ENCODE peak calls at places on chromosomes 16 and 17, in six cellular contexts. One of them, this sample, is unnamed.

GRCh38 chr16:72743011-72743761 is 304.7 kb downstream of the ZFHX3 start:
- DNase-seq in fibroblast of lung: no peak
- DNase-seq in GM12878: no peak
- DNase-seq in endothelial cell of umbilical vein: no peak
- DNase-seq in HL-60: no peak
- DNase-seq in A673: no peak
- DNase-seq in this sample: no peak

GRCh38 chr17:52789829-52790228 is 631.3 kb upstream of the CA10 start:
- DNase-seq in GM12878: no peak
- DNase-seq in fibroblast of lung: no peak
- DNase-seq in A673: no peak
- DNase-seq in HL-60: no peak
- DNase-seq in endothelial cell of umbilical vein: peak
- DNase-seq in this sample: no peak

GRCh38 chr16:78331749-78332148 is 232.3 kb downstream of the WWOX start:
- DNase-seq in HL-60: no peak
- DNase-seq in A673: no peak
- DNase-seq in endothelial cell of umbilical vein: peak
- DNase-seq in fibroblast of lung: no peak
- DNase-seq in GM12878: no peak
- DNase-seq in this sample: no peak

GRCh38 chr16:46949216-46949892 is 24.1 kb downstream of the DNAJA2 start:
- DNase-seq in fibroblast of lung: no peak
- DNase-seq in HL-60: no peak
- DNase-seq in GM12878: no peak
- DNase-seq in A673: no peak
- DNase-seq in endothelial cell of umbilical vein: no peak
- DNase-seq in this sample: no peak

GRCh38 chr16:80273635-80274538 is 266.9 kb upstream of the DYNLRB2 start:
- DNase-seq in A673: no peak
- DNase-seq in GM12878: no peak
- DNase-seq in HL-60: no peak
- DNase-seq in endothelial cell of umbilical vein: no peak
- DNase-seq in fibroblast of lung: peak
- DNase-seq in this sample: no peak

GRCh38 chr17:65504141-65504540 is 57.3 kb downstream of the AXIN2 start:
- DNase-seq in endothelial cell of umbilical vein: no peak
- DNase-seq in fibroblast of lung: no peak
- DNase-seq in HL-60: no peak
- DNase-seq in GM12878: no peak
- DNase-seq in A673: no peak
- DNase-seq in this sample: no peak

GRCh38 chr16:24583494-24583893 is 44.1 kb downstream of the RBBP6 start:
- DNase-seq in endothelial cell of umbilical vein: no peak
- DNase-seq in HL-60: no peak
- DNase-seq in A673: no peak
- DNase-seq in fibroblast of lung: no peak
- DNase-seq in GM12878: no peak
- DNase-seq in this sample: no peak

GRCh38 chr16:89787365-89787805 is 29.1 kb downstream of the FANCA start:
- DNase-seq in endothelial cell of umbilical vein: no peak
- DNase-seq in A673: no peak
- DNase-seq in fibroblast of lung: no peak
- DNase-seq in GM12878: no peak
- DNase-seq in HL-60: no peak
- DNase-seq in this sample: no peak

GRCh38 chr16:62283-62682 is 8.7 kb downstream of the SNRNP25 start:
- DNase-seq in GM12878: no peak
- DNase-seq in A673: no peak
- DNase-seq in endothelial cell of umbilical vein: no peak
- DNase-seq in HL-60: no peak
- DNase-seq in fibroblast of lung: no peak
- DNase-seq in this sample: no peak

GRCh38 chr17:81064746-81065475 is 30.0 kb downstream of the BAIAP2 start:
- DNase-seq in fibroblast of lung: no peak
- DNase-seq in endothelial cell of umbilical vein: no peak
- DNase-seq in HL-60: no peak
- DNase-seq in A673: peak
- DNase-seq in GM12878: no peak
- DNase-seq in this sample: no peak

GRCh38 chr17:15456972-15457722 is 10.3 kb downstream of the CDRT4 start:
- DNase-seq in HL-60: no peak
- DNase-seq in GM12878: no peak
- DNase-seq in fibroblast of lung: peak
- DNase-seq in A673: no peak
- DNase-seq in endothelial cell of umbilical vein: peak
- DNase-seq in this sample: peak

GRCh38 chr16:75372236-75372856 is 61.0 kb downstream of the CFDP1 start:
- DNase-seq in HL-60: no peak
- DNase-seq in endothelial cell of umbilical vein: peak
- DNase-seq in A673: no peak
- DNase-seq in fibroblast of lung: peak
- DNase-seq in GM12878: no peak
- DNase-seq in this sample: no peak
- H3K4me3 ChIP-seq in HL-60: no peak
- H3K4me3 ChIP-seq in endothelial cell of umbilical vein: no peak
- H3K4me3 ChIP-seq in A673: no peak
- H3K4me3 ChIP-seq in fibroblast of lung: no peak
- H3K4me3 ChIP-seq in GM12878: no peak
- H3K4me3 ChIP-seq in this sample: no peak

GRCh38 chr16:61370564-61370963 is 665.7 kb downstream of the CDH8 start:
- DNase-seq in fibroblast of lung: no peak
- DNase-seq in A673: no peak
- DNase-seq in endothelial cell of umbilical vein: no peak
- DNase-seq in GM12878: no peak
- DNase-seq in HL-60: no peak
- DNase-seq in this sample: no peak
- H3K27ac ChIP-seq in fibroblast of lung: no peak
- H3K27ac ChIP-seq in A673: no peak
- H3K27ac ChIP-seq in endothelial cell of umbilical vein: no peak
- H3K27ac ChIP-seq in GM12878: no peak
- H3K27ac ChIP-seq in HL-60: no peak
- H3K27ac ChIP-seq in this sample: no peak

GRCh38 chr17:21213005-21213404 is 956 bp downstream of the TMEM11 start:
- DNase-seq in fibroblast of lung: no peak
- DNase-seq in endothelial cell of umbilical vein: peak
- DNase-seq in A673: no peak
- DNase-seq in HL-60: no peak
- DNase-seq in GM12878: no peak
- DNase-seq in this sample: no peak

GRCh38 chr17:21214015-21214776 is at the start of gene TMEM11:
- DNase-seq in endothelial cell of umbilical vein: peak
- DNase-seq in GM12878: peak
- DNase-seq in fibroblast of lung: peak
- DNase-seq in A673: peak
- DNase-seq in HL-60: peak
- DNase-seq in this sample: peak

GRCh38 chr17:21213491-21214014 is 408 bp downstream of the TMEM11 start:
- DNase-seq in endothelial cell of umbilical vein: no peak
- DNase-seq in GM12878: no peak
- DNase-seq in fibroblast of lung: no peak
- DNase-seq in A673: peak
- DNase-seq in HL-60: peak
- DNase-seq in this sample: no peak

GRCh38 chr17:21210411-21211076 is 3.4 kb downstream of the TMEM11 start:
- DNase-seq in endothelial cell of umbilical vein: no peak
- DNase-seq in A673: no peak
- DNase-seq in HL-60: no peak
- DNase-seq in fibroblast of lung: no peak
- DNase-seq in GM12878: no peak
- DNase-seq in this sample: no peak

DNA sequence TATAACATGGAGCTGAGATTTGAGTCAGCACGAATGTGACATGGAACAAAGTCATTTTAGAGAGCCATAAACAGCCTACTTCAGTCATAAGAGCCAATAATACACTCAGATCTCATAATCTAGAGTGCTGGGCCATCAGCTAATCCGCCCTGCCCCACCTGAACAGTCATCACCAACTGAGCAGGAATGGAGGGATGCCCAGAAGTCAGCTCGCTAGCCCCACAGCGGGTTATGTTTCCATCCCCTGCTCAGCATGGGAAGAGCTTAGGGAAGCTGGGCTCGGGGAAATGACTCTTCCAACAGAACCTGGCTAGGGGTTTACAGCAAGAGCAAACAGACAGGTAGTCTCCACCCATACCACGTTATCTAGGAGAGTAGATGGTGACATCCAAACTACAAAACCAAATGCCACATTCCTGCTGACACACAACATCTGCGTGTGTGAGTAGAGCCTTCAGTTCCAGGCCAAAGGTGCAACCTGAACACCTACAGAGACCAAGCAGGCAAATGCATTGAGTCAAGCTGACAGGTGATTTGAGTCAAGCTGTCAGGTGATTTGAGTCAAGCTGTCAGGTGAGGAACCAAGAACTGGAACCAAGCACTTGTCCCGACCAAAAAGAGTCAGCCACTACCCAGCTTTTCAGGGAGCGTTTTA is 2.0 kb downstream of the TMEM11 start:
- DNase-seq in HL-60: no peak
- DNase-seq in A673: no peak
- DNase-seq in endothelial cell of umbilical vein: no peak
- DNase-seq in fibroblast of lung: no peak
- DNase-seq in GM12878: no peak
- DNase-seq in this sample: no peak
- H3K4me3 ChIP-seq in HL-60: peak
- H3K4me3 ChIP-seq in A673: no peak
- H3K4me3 ChIP-seq in endothelial cell of umbilical vein: no peak
- H3K4me3 ChIP-seq in fibroblast of lung: no peak
- H3K4me3 ChIP-seq in GM12878: peak
- H3K4me3 ChIP-seq in this sample: no peak

DNA sequence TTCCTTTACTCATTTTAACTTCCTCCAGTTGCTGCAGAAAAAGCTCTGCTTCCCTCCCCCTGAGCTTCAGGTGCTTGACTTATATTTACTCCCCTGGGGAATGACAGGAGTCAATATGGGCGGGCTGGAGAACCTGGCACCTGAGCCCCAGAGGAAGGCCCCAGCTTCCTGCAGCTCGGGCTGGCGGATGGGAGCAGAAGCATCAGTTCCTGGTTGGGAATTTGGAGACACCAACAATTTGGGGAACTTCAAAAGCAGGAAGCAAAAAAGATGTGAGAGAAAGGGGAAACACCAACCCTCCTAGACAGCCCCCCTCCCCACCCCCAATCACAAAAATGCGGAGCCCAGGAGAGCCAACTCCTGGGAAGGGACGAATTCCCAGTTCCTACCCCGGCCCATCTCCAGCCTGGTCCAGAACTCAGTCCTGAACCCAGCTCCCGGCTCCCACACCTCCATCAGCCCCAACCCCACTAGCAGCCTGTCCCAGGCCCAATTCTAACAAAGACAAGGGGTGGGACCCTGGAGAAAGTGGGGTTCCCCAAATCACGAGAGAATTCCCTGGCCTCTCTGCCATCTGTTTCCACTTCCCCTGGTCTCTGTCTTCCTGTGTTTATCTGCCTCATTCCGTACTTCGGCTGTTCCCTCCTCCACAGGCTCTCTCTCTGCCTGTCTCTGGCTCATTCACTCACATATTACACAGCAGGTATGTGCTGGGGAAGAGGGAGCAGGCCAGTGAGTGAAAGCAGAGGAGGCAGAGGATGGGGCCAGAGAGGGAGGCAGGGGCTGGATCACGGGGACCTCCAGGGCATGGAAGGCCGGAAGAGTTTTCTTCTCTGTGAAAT is 16.2 kb upstream of the ASGR2 start:
- DNase-seq in endothelial cell of umbilical vein: peak
- DNase-seq in A673: no peak
- DNase-seq in HL-60: no peak
- DNase-seq in fibroblast of lung: no peak
- DNase-seq in GM12878: no peak
- DNase-seq in this sample: no peak
- H3K27ac ChIP-seq in endothelial cell of umbilical vein: peak
- H3K27ac ChIP-seq in A673: peak
- H3K27ac ChIP-seq in HL-60: no peak
- H3K27ac ChIP-seq in fibroblast of lung: no peak
- H3K27ac ChIP-seq in GM12878: peak
- H3K27ac ChIP-seq in this sample: no peak

DNA sequence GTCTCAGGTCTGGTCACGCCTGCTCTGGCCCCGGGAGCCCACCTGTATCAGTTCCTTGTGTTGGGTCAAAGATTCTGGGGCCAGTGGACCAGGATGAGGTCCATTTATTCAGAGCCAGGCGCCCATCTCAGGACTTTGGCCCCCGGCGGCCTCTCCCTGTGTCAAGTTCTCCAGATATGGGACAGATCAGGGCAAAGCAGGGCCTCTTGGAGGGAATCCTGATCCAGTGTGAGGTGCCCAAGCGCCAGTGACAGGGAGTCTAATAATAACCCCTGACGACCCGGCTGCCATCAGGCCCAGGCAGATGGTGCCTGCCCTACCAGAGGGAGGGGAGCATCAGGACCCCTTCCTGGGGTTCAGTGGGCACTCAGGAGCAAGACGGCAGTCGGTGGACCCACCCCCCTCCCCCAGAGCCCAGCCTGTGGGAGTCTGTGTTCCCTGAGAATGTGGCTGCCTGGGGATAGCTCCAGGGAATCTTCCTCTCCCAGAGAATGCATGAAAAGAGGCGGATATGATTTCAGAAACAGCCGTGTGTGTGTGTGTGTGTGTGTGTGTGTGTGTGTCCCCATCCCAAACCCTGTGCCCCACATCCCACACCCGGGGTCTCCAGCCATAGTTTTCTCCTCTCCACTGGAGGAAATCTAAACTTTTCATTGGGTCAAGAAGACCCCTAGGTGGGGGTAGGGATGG is 1.4 kb downstream of the TTYH2 start:
- DNase-seq in HL-60: no peak
- DNase-seq in endothelial cell of umbilical vein: no peak
- DNase-seq in A673: peak
- DNase-seq in GM12878: no peak
- DNase-seq in fibroblast of lung: no peak
- DNase-seq in this sample: no peak
- H3K4me3 ChIP-seq in HL-60: no peak
- H3K4me3 ChIP-seq in endothelial cell of umbilical vein: no peak
- H3K4me3 ChIP-seq in A673: peak
- H3K4me3 ChIP-seq in GM12878: peak
- H3K4me3 ChIP-seq in fibroblast of lung: no peak
- H3K4me3 ChIP-seq in this sample: peak

GRCh38 chr17:18035704-18036103 is 3.3 kb downstream of the ATPAF2 start:
- DNase-seq in endothelial cell of umbilical vein: no peak
- DNase-seq in GM12878: no peak
- DNase-seq in HL-60: no peak
- DNase-seq in A673: no peak
- DNase-seq in fibroblast of lung: no peak
- DNase-seq in this sample: no peak
- H3K27ac ChIP-seq in endothelial cell of umbilical vein: no peak
- H3K27ac ChIP-seq in GM12878: no peak
- H3K27ac ChIP-seq in HL-60: no peak
- H3K27ac ChIP-seq in A673: no peak
- H3K27ac ChIP-seq in fibroblast of lung: no peak
- H3K27ac ChIP-seq in this sample: no peak

This sample was measured in pancreas.